ENCODE peak calls at places on chromosome 15, in seven cellular contexts. S is cardiac muscle cell, W is keratinocyte, T is fibroblast of pulmonary artery, B is left lung, R is HFF-Myc, K is breast epithelium. Z is an unnamed sample.

GRCh38 chr15:74007820-74008371 is 13.4 kb downstream of the PML start:
- DNase-seq in S (no peak), W (no peak), T (no peak), B (no peak), R (no peak), K (no peak), Z (no peak)

GRCh38 chr15:57861039-57861638 is 154.6 kb downstream of the POLR2M start:
- DNase-seq in S (peak; percentile 71), W (no peak), T (peak; percentile 85), B (no peak), R (peak; percentile 59), K (no peak), Z (no peak)

GRCh38 chr15:40399370-40399769 is 6.2 kb upstream of the IVD start:
- DNase-seq in S (no peak), W (no peak), T (no peak), B (no peak), R (no peak), K (no peak), Z (no peak)

GRCh38 chr15:79007066-79007465 is 62.2 kb upstream of the CTSH start:
- DNase-seq in S (peak; percentile 82), W (no peak), T (peak; percentile 74), B (no peak), R (no peak), K (no peak), Z (no peak)

GRCh38 chr15:83282859-83283812 is 1.3 kb downstream of the BNC1 start:
- DNase-seq in S (peak; percentile 74), W (no peak), T (peak; percentile 62), B (no peak), R (no peak), K (no peak), Z (no peak)

GRCh38 chr15:71008250-71008870 is 106.9 kb upstream of the THSD4 start:
- DNase-seq in S (peak; percentile 53), W (no peak), T (no peak), B (no peak), R (no peak), K (no peak), Z (no peak)

GRCh38 chr15:90571063-90571541 is 41.4 kb downstream of the CRTC3 start:
- DNase-seq in S (no peak), W (no peak), T (no peak), B (peak; percentile 64), R (no peak), K (peak; percentile 46), Z (no peak)

GRCh38 chr15:82737975-82738374 is 28.3 kb upstream of the AP3B2 start:
- DNase-seq in S (no peak), W (no peak), T (no peak), B (no peak), R (no peak), K (no peak), Z (no peak)

GRCh38 chr15:100788731-100789105 is 90.9 kb upstream of the ALDH1A3 start:
- DNase-seq in S (no peak), W (no peak), T (no peak), B (no peak), R (no peak), K (no peak), Z (no peak)

GRCh38 chr15:36527512-36528162 is 51.8 kb upstream of the CDIN1 start:
- DNase-seq in S (no peak), W (no peak), T (no peak), B (no peak), R (no peak), K (no peak), Z (no peak)

GRCh38 chr15:50249704-50250103 is 15.8 kb downstream of the HDC start:
- DNase-seq in S (no peak), W (no peak), T (no peak), B (no peak), R (no peak), K (no peak), Z (no peak)

GRCh38 chr15:63013052-63013808 is 29.3 kb upstream of the TPM1 start:
- DNase-seq in S (no peak), W (no peak), T (peak; percentile 77), B (no peak), R (peak; percentile 83), K (no peak), Z (no peak)

GRCh38 chr15:41655716-41656115 is 4.5 kb upstream of the MGA start:
- DNase-seq in S (no peak), W (no peak), T (no peak), B (no peak), R (no peak), K (no peak), Z (no peak)

GRCh38 chr15:43093026-43093425 is 12.8 kb downstream of the UBR1 start:
- DNase-seq in S (no peak), W (no peak), T (peak; percentile 59), B (no peak), R (no peak), K (no peak), Z (no peak)

GRCh38 chr15:93030430-93031102 is 58.4 kb downstream of the RGMA start:
- DNase-seq in S (peak; percentile 73), W (no peak), T (peak; percentile 70), B (peak; percentile 71), R (peak; percentile 22), K (peak; percentile 67), Z (peak; percentile 60)

GRCh38 chr15:31080618-31081017 is 20.9 kb downstream of the TRPM1 start:
- DNase-seq in S (peak; percentile 87), W (no peak), T (peak; percentile 31), B (peak; percentile 72), R (no peak), K (no peak), Z (no peak)

GRCh38 chr15:89893696-89894450 is at the start of gene AP3S2:
- DNase-seq in S (peak; percentile 92), W (peak; percentile 42), T (peak; percentile 96), B (peak; percentile 94), R (peak; percentile 83), K (peak; percentile 91), Z (peak; percentile 92)

GRCh38 chr15:41562784-41563198 is 3.8 kb downstream of the TYRO3 start:
- DNase-seq in S (no peak), W (no peak), T (peak; percentile 72), B (no peak), R (no peak), K (no peak), Z (no peak)

GRCh38 chr15:25185156-25185710 is 230.4 kb downstream of the SNRPN start:
- DNase-seq in S (no peak), W (no peak), T (no peak), B (no peak), R (no peak), K (no peak), Z (no peak)

GRCh38 chr15:47466357-47466756 is 250.9 kb upstream of the SEMA6D start:
- DNase-seq in S (no peak), W (peak; percentile 66), T (peak; percentile 67), B (no peak), R (no peak), K (no peak), Z (no peak)

GRCh38 chr15:99863527-99864198 is 130.4 kb upstream of the LYSMD4 start:
- DNase-seq in S (no peak), W (no peak), T (no peak), B (no peak), R (no peak), K (no peak), Z (no peak)

GRCh38 chr15:46088486-46089437 is 453.9 kb downstream of the SQOR start:
- DNase-seq in S (no peak), W (no peak), T (peak; percentile 89), B (no peak), R (no peak), K (no peak), Z (no peak)

GRCh38 chr15:32956006-32956405 is 238.2 kb downstream of the GREM1 start:
- DNase-seq in S (peak; percentile 40), W (no peak), T (peak; percentile 84), B (no peak), R (peak; percentile 57), K (no peak), Z (peak; percentile 33)

GRCh38 chr15:70154440-70155347 is 57.0 kb upstream of the TLE3 start:
- DNase-seq in S (peak; percentile 71), W (no peak), T (peak; percentile 93), B (no peak), R (no peak), K (no peak), Z (peak; percentile 64)

GRCh38 chr15:30962079-30962478 is 29.3 kb downstream of the MTMR10 start:
- DNase-seq in S (no peak), W (peak; percentile 48), T (no peak), B (no peak), R (no peak), K (no peak), Z (no peak)

DNA sequence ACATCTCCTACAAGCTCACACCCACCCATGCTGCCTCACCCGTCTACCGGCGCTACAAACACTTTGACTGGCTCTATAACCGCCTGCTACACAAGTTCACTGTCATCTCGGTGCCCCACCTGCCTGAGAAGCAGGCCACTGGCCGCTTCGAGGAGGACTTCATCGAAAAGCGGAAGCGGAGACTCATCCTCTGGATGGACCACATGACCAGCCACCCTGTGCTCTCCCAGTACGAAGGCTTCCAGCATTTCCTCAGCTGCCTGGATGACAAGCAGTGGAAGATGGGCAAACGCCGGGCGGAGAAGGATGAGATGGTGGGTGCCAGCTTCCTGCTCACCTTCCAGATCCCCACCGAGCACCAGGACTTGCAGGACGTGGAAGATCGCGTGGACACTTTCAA is 2.1 kb downstream of the SNX33 start:
- DNase-seq in S (no peak), W (no peak), T (no peak), B (no peak), R (no peak), K (no peak), Z (no peak)
- H3K4me3 ChIP-seq in S (no peak overlapping the region), W (peak overlapping the region; percentile 91), T (peak overlapping the region; percentile 93), B (no peak overlapping the region), R (peak overlapping the region; percentile 61), K (peak overlapping the region; percentile 90), Z (no peak overlapping the region)

GRCh38 chr15:94526071-94526689 is 294.8 kb downstream of the MCTP2 start:
- DNase-seq in S (peak; percentile 32), W (no peak), T (no peak), B (no peak), R (no peak), K (no peak), Z (peak; percentile 14)
- TF ChIP-seq CTCF in S (no peak), W (peak; percentile 56), T (no peak), B (peak; percentile 19), R (no peak), K (no peak), Z (no peak)

GRCh38 chr15:60374209-60374608 is 23.6 kb downstream of the ANXA2 start:
- DNase-seq in S (no peak), W (no peak), T (no peak), B (no peak), R (no peak), K (no peak), Z (no peak)

GRCh38 chr15:60376677-60377095 is 21.1 kb downstream of the ANXA2 start:
- DNase-seq in S (no peak), W (no peak), T (no peak), B (no peak), R (no peak), K (no peak), Z (no peak)

GRCh38 chr15:60374628-60375081 is 23.1 kb downstream of the ANXA2 start:
- DNase-seq in S (peak; percentile 60), W (no peak), T (peak; percentile 93), B (peak; percentile 69), R (peak; percentile 94), K (peak; percentile 83), Z (peak; percentile 77)

GRCh38 chr15:60373745-60374144 is 24.0 kb downstream of the ANXA2 start:
- DNase-seq in S (no peak), W (no peak), T (no peak), B (no peak), R (no peak), K (no peak), Z (no peak)

GRCh38 chr15:60375255-60375809 is 22.5 kb downstream of the ANXA2 start:
- DNase-seq in S (no peak), W (no peak), T (no peak), B (no peak), R (no peak), K (no peak), Z (no peak)
- H3K4me3 ChIP-seq in S (no peak overlapping the region), W (no peak overlapping the region), T (no peak overlapping the region), B (no peak overlapping the region), R (no peak overlapping the region), K (no peak overlapping the region), Z (no peak overlapping the region)

GRCh38 chr15:67832031-67832551 is 6.8 kb downstream of the SKOR1 start:
- DNase-seq in S (no peak), W (no peak), T (peak; percentile 57), B (no peak), R (no peak), K (no peak), Z (no peak)
- TF ChIP-seq CTCF in S (peak; percentile 51), W (no peak), T (peak; percentile 48), B (no peak), R (peak; percentile 36), K (no peak), Z (peak; percentile 20)

Z was measured in Caco-2.